ENCODE peak calls at places on chromosomes 4 and X, in eight cellular contexts. One of them, this sample, is unnamed.

GRCh38 chr4:17347445-17347844 is 164.4 kb downstream of the QDPR start:
- DNase-seq in NCI-H446 treated with DMSO at 0.1 percent for 48 hours: no peak
- DNase-seq in ureter: no peak
- DNase-seq in activated CD4-positive, alpha-beta T cell treated with anti-CD3 and anti-CD28 coated beads for 1 hour: no peak
- DNase-seq in fibroblast of lung: peak
- DNase-seq in MV-4-11: no peak
- DNase-seq in NCI-H2171 treated with DMSO at 0.1 percent for 48 hours: no peak
- DNase-seq in effector memory CD8-positive, alpha-beta T cell: no peak
- DNase-seq in this sample: peak

GRCh38 chrX:39821011-39821708 is 276.6 kb downstream of the BCOR start:
- DNase-seq in NCI-H446 treated with DMSO at 0.1 percent for 48 hours: no peak
- DNase-seq in NCI-H2171 treated with DMSO at 0.1 percent for 48 hours: peak
- DNase-seq in fibroblast of lung: peak
- DNase-seq in activated CD4-positive, alpha-beta T cell treated with anti-CD3 and anti-CD28 coated beads for 1 hour: no peak
- DNase-seq in effector memory CD8-positive, alpha-beta T cell: no peak
- DNase-seq in ureter: no peak
- DNase-seq in MV-4-11: no peak
- DNase-seq in this sample: no peak

GRCh38 chr4:146976145-146976544 is 30.5 kb upstream of the TTC29 start:
- DNase-seq in fibroblast of lung: no peak
- DNase-seq in NCI-H2171 treated with DMSO at 0.1 percent for 48 hours: no peak
- DNase-seq in NCI-H446 treated with DMSO at 0.1 percent for 48 hours: no peak
- DNase-seq in ureter: no peak
- DNase-seq in MV-4-11: no peak
- DNase-seq in effector memory CD8-positive, alpha-beta T cell: no peak
- DNase-seq in activated CD4-positive, alpha-beta T cell treated with anti-CD3 and anti-CD28 coated beads for 1 hour: no peak
- DNase-seq in this sample: no peak

GRCh38 chr4:156788782-156789181 is 182.8 kb downstream of the PDGFC start:
- DNase-seq in ureter: no peak
- DNase-seq in MV-4-11: peak
- DNase-seq in effector memory CD8-positive, alpha-beta T cell: no peak
- DNase-seq in NCI-H2171 treated with DMSO at 0.1 percent for 48 hours: no peak
- DNase-seq in fibroblast of lung: no peak
- DNase-seq in NCI-H446 treated with DMSO at 0.1 percent for 48 hours: no peak
- DNase-seq in activated CD4-positive, alpha-beta T cell treated with anti-CD3 and anti-CD28 coated beads for 1 hour: no peak
- DNase-seq in this sample: no peak

GRCh38 chr4:898869-899555 is 33.1 kb downstream of the GAK start:
- DNase-seq in activated CD4-positive, alpha-beta T cell treated with anti-CD3 and anti-CD28 coated beads for 1 hour: no peak
- DNase-seq in NCI-H446 treated with DMSO at 0.1 percent for 48 hours: no peak
- DNase-seq in MV-4-11: no peak
- DNase-seq in ureter: no peak
- DNase-seq in effector memory CD8-positive, alpha-beta T cell: no peak
- DNase-seq in NCI-H2171 treated with DMSO at 0.1 percent for 48 hours: no peak
- DNase-seq in fibroblast of lung: no peak
- DNase-seq in this sample: no peak

GRCh38 chr4:176238819-176239218 is 30.2 kb downstream of the ASB5 start:
- DNase-seq in ureter: no peak
- DNase-seq in fibroblast of lung: no peak
- DNase-seq in effector memory CD8-positive, alpha-beta T cell: no peak
- DNase-seq in NCI-H2171 treated with DMSO at 0.1 percent for 48 hours: peak
- DNase-seq in NCI-H446 treated with DMSO at 0.1 percent for 48 hours: no peak
- DNase-seq in MV-4-11: no peak
- DNase-seq in activated CD4-positive, alpha-beta T cell treated with anti-CD3 and anti-CD28 coated beads for 1 hour: no peak
- DNase-seq in this sample: no peak

GRCh38 chr4:114318309-114318708 is 280.3 kb upstream of the UGT8 start:
- DNase-seq in NCI-H446 treated with DMSO at 0.1 percent for 48 hours: peak
- DNase-seq in NCI-H2171 treated with DMSO at 0.1 percent for 48 hours: peak
- DNase-seq in fibroblast of lung: peak
- DNase-seq in activated CD4-positive, alpha-beta T cell treated with anti-CD3 and anti-CD28 coated beads for 1 hour: no peak
- DNase-seq in MV-4-11: no peak
- DNase-seq in effector memory CD8-positive, alpha-beta T cell: no peak
- DNase-seq in ureter: no peak
- DNase-seq in this sample: no peak

GRCh38 chr4:38663021-38663800 is 788 bp upstream of the KLF3 start:
- DNase-seq in MV-4-11: peak
- DNase-seq in NCI-H2171 treated with DMSO at 0.1 percent for 48 hours: no peak
- DNase-seq in effector memory CD8-positive, alpha-beta T cell: no peak
- DNase-seq in ureter: peak
- DNase-seq in NCI-H446 treated with DMSO at 0.1 percent for 48 hours: peak
- DNase-seq in fibroblast of lung: peak
- DNase-seq in activated CD4-positive, alpha-beta T cell treated with anti-CD3 and anti-CD28 coated beads for 1 hour: no peak
- DNase-seq in this sample: peak

GRCh38 chrX:9561199-9561598 is 96.3 kb downstream of the TBL1X start:
- DNase-seq in NCI-H446 treated with DMSO at 0.1 percent for 48 hours: no peak
- DNase-seq in MV-4-11: no peak
- DNase-seq in NCI-H2171 treated with DMSO at 0.1 percent for 48 hours: peak
- DNase-seq in ureter: no peak
- DNase-seq in activated CD4-positive, alpha-beta T cell treated with anti-CD3 and anti-CD28 coated beads for 1 hour: no peak
- DNase-seq in effector memory CD8-positive, alpha-beta T cell: no peak
- DNase-seq in fibroblast of lung: no peak
- DNase-seq in this sample: no peak

GRCh38 chr4:58061967-58062366 is 951.8 kb upstream of the IGFBP7 start:
- DNase-seq in NCI-H446 treated with DMSO at 0.1 percent for 48 hours: no peak
- DNase-seq in ureter: no peak
- DNase-seq in effector memory CD8-positive, alpha-beta T cell: no peak
- DNase-seq in MV-4-11: no peak
- DNase-seq in NCI-H2171 treated with DMSO at 0.1 percent for 48 hours: peak
- DNase-seq in activated CD4-positive, alpha-beta T cell treated with anti-CD3 and anti-CD28 coated beads for 1 hour: no peak
- DNase-seq in fibroblast of lung: no peak
- DNase-seq in this sample: no peak